ENCODE peak calls at places on chromosomes 11 and 22, in seven cellular contexts. I is AG09309, O is brain microvascular endothelial cell, R is GM23338, Y is HCT116, P is astrocyte, S is psoas muscle. N is an unnamed sample.

GRCh38 chr11:128968916-128969315 is 26.2 kb upstream of the TP53AIP1 start:
- DNase-seq in I (no peak), O (no peak), R (peak), Y (no peak), P (no peak), S (no peak), N (no peak)

GRCh38 chr11:206516-207212 is 535 bp downstream of the BET1L start:
- DNase-seq in I (no peak), O (no peak), R (peak), Y (no peak), P (no peak), S (no peak), N (peak)

GRCh38 chr11:93757924-93758865 is 16.7 kb downstream of the C11orf54 start:
- DNase-seq in I (no peak), O (no peak), R (no peak), Y (no peak), P (no peak), S (no peak), N (no peak)

GRCh38 chr11:118610220-118610772 is 2.9 kb downstream of the PHLDB1 start:
- DNase-seq in I (no peak), O (no peak), R (peak), Y (no peak), P (no peak), S (no peak), N (peak)

GRCh38 chr11:69075421-69076128 is 26.8 kb downstream of the TPCN2 start:
- DNase-seq in I (peak), O (peak), R (no peak), Y (peak), P (peak), S (peak), N (no peak)

GRCh38 chr11:119755351-119756071 is 26.5 kb upstream of the NECTIN1 start:
- DNase-seq in I (no peak), O (no peak), R (no peak), Y (no peak), P (no peak), S (no peak), N (no peak)

GRCh38 chr11:126279191-126279590 is 3.7 kb upstream of the TIRAP start:
- DNase-seq in I (no peak), O (no peak), R (no peak), Y (no peak), P (no peak), S (no peak), N (no peak)

GRCh38 chr22:39306456-39307361 is 12.7 kb downstream of the RPL3 start:
- DNase-seq in I (no peak), O (no peak), R (peak), Y (no peak), P (no peak), S (no peak), N (peak)

GRCh38 chr22:40383905-40384304 is 13.5 kb downstream of the SGSM3 start:
- DNase-seq in I (peak), O (peak), R (no peak), Y (no peak), P (peak), S (no peak), N (no peak)

GRCh38 chr22:24398409-24398808 is 29.0 kb upstream of the ADORA2A start:
- DNase-seq in I (no peak), O (no peak), R (no peak), Y (no peak), P (no peak), S (no peak), N (no peak)

GRCh38 chr22:24401824-24402434 is 25.5 kb upstream of the ADORA2A start:
- DNase-seq in I (no peak), O (no peak), R (no peak), Y (no peak), P (no peak), S (peak), N (peak)

GRCh38 chr22:24400037-24400725 is 27.2 kb upstream of the ADORA2A start:
- DNase-seq in I (no peak), O (no peak), R (no peak), Y (no peak), P (no peak), S (no peak), N (no peak)

GRCh38 chr22:24402460-24403192 is 24.8 kb upstream of the ADORA2A start:
- DNase-seq in I (peak), O (peak), R (no peak), Y (peak), P (peak), S (peak), N (peak)

GRCh38 chr22:24400726-24401596 is 26.4 kb upstream of the ADORA2A start:
- DNase-seq in I (no peak), O (no peak), R (no peak), Y (no peak), P (peak), S (peak), N (peak)
- H3K4me3 ChIP-seq in I (no peak), O (no peak), R (no peak), Y (no peak), P (no peak), S (no peak), N (no peak)

GRCh38 chr11:1572200-1573076 is at the start of gene DUSP8:
- DNase-seq in I (no peak), O (peak), R (peak), Y (peak), P (peak), S (peak), N (peak)

GRCh38 chr11:1571760-1572199 is 291 bp downstream of the DUSP8 start:
- DNase-seq in I (no peak), O (no peak), R (no peak), Y (no peak), P (no peak), S (no peak), N (no peak)

GRCh38 chr11:1574256-1575242 is 2.5 kb upstream of the DUSP8 start:
- DNase-seq in I (no peak), O (no peak), R (peak), Y (no peak), P (no peak), S (peak), N (peak)

GRCh38 chr11:1573847-1574255 is 1.8 kb upstream of the DUSP8 start:
- DNase-seq in I (no peak), O (no peak), R (no peak), Y (peak), P (no peak), S (no peak), N (peak)

GRCh38 chr11:1573077-1573846 is 1.2 kb upstream of the DUSP8 start:
- DNase-seq in I (no peak), O (no peak), R (no peak), Y (no peak), P (no peak), S (no peak), N (peak)
- H3K4me3 ChIP-seq in I (no peak), O (no peak), R (peak), Y (peak), P (peak), S (peak), N (peak)

DNA sequence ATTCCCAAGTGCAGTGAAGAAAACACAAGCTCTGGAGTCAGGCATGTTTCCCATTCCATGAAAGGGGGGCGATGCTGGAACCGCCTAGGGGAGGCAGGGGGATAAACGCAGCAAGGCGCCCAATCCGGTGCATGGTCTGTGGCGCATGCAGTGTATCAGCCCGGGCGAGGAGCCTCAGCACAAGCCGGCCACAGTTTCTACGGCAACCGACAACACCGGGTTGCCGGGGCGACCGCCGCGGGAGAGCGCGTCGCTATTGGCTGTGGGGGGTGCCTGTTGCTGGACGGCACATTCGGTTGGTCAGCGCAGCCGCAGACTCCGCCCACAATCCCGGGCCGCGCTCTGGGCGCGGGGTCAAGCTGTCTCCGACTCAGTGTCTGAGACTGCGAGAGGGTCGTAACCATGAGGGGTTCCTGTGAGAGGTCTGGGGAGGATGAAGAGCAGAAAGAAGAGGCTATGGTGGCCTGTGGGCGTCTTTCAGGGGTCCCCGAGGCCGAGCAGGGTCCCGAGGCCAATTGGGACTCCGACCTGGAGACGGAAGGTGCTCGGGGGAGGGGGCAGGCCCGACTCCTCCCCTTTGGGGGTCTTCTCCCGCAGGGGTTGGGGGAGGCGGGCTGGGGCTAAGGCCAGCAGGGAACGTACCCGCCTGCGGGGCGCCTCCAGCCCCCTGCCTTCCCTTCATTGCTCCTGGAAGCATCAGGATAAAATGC is at the start of gene LRRC74B:
- DNase-seq in I (peak), O (peak), R (peak), Y (peak), P (peak), S (peak), N (peak)
- H3K4me3 ChIP-seq in I (peak), O (peak), R (peak), Y (peak), P (peak), S (peak), N (peak)

GRCh38 chr11:47409440-47410403 is 1.3 kb downstream of the SLC39A13 start:
- DNase-seq in I (no peak), O (no peak), R (no peak), Y (no peak), P (no peak), S (no peak), N (peak)
- H3K4me3 ChIP-seq in I (peak), O (peak), R (peak), Y (peak), P (peak), S (peak), N (no peak)

GRCh38 chr11:95111923-95112540 is 22.4 kb downstream of the ENDOD1 start:
- DNase-seq in I (no peak), O (no peak), R (no peak), Y (no peak), P (no peak), S (no peak), N (no peak)

GRCh38 chr11:95108159-95108611 is 18.5 kb downstream of the ENDOD1 start:
- DNase-seq in I (no peak), O (peak), R (no peak), Y (no peak), P (peak), S (peak), N (no peak)

GRCh38 chr11:95104121-95104830 is 14.6 kb downstream of the ENDOD1 start:
- DNase-seq in I (no peak), O (no peak), R (no peak), Y (no peak), P (no peak), S (no peak), N (no peak)

GRCh38 chr11:95104916-95105315 is 15.3 kb downstream of the ENDOD1 start:
- DNase-seq in I (no peak), O (no peak), R (no peak), Y (no peak), P (no peak), S (no peak), N (no peak)

DNA sequence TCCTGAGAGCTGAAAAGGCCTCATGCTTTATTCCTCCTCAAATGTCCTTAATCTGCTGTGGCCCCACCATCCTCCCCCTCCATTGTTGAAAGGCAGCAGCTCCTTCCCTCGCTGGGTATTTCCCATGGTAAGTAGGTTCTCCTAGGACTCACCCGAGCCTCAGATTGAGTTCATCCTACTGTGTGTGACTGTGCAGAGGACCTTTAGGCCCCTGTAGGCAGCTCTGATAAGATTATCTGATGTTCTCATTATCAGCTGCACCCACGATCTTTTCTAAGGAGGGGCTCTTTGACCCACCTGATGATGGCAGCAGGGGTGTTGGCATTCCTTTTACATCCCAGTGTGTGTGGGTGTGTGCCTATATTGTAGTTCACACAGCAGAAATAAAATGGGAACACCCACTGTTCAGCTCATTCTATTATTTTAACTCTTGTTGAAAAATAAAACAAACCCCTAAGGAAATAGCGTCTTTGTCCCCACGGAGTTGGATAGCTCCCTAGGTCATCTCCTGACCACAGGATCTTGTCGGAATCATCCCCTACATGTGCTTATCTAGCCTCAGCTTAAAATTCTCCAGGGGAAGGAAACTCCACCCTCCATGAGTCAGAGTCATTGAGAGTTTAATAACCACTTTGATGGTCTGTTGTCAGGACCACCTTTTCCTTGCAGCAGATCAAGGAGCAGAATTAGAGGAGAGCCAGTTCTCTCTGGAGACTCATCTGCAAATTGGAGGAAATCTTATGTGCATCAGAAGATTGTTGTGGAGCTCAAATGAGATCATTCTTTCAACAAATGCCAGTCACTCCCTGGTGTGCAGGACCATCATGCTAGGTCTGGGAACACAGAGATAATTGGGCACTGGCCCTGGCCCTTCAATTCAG is 19.3 kb downstream of the ENDOD1 start:
- DNase-seq in I (no peak), O (peak), R (no peak), Y (no peak), P (peak), S (no peak), N (no peak)
- H3K4me3 ChIP-seq in I (no peak), O (peak), R (no peak), Y (peak), P (peak), S (no peak), N (no peak)

DNA sequence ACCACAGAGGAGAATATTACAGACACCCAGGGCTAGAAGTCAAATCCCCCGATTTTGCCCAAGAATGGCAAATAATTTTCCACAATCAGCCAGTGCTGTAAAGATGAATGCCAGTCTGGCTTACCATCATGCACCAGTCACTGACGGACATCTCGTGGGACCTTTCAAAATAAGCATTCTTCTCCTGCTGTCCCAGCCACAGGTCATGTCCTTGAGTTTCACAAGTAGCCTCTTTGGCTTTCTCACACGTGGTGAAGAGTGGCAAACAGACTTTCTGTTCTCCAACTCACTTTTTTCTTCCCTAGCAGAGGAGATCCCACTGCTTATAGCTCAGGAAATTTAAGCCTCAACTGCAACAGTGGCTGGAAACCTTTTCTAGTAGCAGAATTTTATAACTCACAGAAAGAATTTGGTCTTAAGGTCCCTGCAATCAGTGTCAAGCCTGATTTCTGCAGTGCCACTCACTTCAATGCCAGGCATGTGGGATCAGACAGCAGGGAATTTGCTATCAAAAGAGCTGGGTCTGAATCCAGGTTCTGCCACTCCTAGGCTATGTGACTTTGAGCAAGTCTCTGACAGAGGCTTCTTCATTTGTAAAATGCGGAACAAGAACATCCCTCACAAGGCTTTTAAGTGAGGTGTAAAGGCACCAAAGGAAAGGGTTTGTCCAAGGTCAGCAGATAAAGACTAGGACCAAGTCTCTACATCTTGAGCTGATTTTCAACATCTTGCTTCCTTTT is 3.6 kb downstream of the PIK3IP1 start:
- DNase-seq in I (no peak), O (no peak), R (no peak), Y (no peak), P (no peak), S (no peak), N (no peak)
- H3K4me3 ChIP-seq in I (no peak), O (no peak), R (no peak), Y (no peak), P (no peak), S (no peak), N (no peak)

DNA sequence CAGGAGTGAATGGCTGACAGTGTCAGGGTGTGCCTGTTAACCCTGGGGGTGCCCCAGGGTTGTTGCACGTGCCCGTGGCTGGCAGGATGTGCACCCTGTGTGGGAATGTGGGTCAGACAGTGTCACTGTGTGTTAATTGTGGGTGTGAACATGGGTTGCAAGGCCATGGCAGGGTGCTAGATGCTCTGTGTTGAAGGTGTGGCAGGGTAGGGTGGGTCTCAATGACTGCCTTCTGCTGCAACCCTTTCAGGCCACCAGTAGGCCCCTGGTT is 8.3 kb downstream of the RIN1 start:
- DNase-seq in I (no peak), O (no peak), R (no peak), Y (no peak), P (no peak), S (peak), N (no peak)
- H3K4me3 ChIP-seq in I (no peak), O (no peak), R (no peak), Y (no peak), P (no peak), S (no peak), N (no peak)

DNA sequence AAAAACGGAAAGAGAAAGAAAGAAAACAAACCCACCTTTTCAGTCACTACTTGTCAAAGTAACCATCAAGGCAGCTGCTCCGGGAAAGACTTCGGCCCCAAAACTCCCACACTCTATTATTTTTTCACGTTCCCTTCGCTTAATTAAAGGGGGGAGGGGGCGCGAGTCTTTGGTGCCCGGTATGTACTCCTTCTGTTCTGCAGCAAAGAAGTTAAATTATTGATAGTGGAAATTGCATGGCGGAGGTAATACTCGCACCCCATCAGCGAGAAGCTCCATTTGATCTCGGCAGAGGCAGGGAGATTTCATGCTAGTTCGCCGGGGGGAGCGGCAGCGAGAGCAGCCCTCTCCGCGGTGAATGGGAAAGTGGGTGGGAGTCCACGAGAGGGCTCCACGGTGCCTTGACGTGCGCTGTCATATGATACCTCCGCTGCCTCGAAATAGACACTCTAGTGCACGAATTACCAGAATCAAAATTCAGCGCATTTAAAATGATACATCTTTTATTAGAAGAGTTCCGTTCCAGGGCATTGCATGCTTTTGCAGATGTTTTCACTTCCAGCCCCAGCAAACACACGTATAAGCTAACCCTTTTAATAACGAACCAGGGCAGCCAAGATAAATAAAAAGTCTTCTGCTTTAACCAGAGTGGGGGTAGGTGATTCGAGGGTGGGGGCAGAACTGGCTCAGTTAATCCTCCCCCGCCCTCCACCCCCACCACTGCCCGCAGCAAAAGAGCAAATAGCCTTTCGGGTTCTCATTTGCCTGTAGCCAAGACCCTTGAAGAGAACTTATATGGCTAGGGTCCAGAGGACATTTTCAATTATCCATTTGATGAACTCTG is 1.2 kb upstream of the BDNF start:
- DNase-seq in I (peak), O (peak), R (peak), Y (no peak), P (peak), S (peak), N (peak)
- H3K4me3 ChIP-seq in I (peak), O (peak), R (peak), Y (peak), P (peak), S (peak), N (peak)

DNA sequence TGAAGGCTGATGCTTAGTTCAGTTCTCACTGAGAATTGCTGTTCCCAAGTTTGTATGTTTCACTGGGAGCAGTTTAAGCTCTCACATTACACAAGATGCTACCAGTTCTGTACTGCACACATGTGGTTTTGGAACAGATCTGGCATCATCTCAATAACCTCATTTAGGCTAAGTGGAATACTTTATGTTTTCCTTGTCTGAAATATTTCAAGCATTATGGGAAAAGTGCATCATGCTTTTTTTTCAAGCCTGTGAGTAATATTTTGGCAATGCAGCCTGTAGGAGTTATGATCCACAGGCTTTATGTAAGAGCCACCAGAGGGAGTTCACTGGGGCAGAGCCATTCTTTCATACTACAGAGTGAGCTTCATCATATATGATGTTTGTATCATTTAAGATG is 141.5 kb downstream of the OR4C45 start:
- DNase-seq in I (no peak), O (peak), R (no peak), Y (no peak), P (no peak), S (no peak), N (no peak)
- H3K4me3 ChIP-seq in I (no peak), O (no peak), R (no peak), Y (no peak), P (no peak), S (no peak), N (no peak)